ENCODE peak calls at places on chromosomes 2 and 18, in nine cellular contexts. O, W, G, S, A, M, H, R and Y are unnamed samples. For H3K4me1, the result is how much of the 10 kb centered on the place peaks cover.

GRCh38 chr2:205372141-205372540 is 310.2 kb upstream of the NRP2 start:
- DNase-seq in A (no peak), G (no peak), M (no peak), O (no peak), H (no peak), S (no peak), R (no peak), W (no peak), Y (no peak)

GRCh38 chr2:22890142-22890541 is 494.8 kb upstream of the KLHL29 start:
- DNase-seq in O (no peak), W (no peak), M (no peak), H (no peak), G (no peak), S (no peak), A (no peak), R (no peak), Y (no peak)

GRCh38 chr2:73856214-73856613 is 27.5 kb downstream of the STAMBP start:
- DNase-seq in M (no peak), A (no peak), O (no peak), G (no peak), H (no peak), W (no peak), R (no peak), S (no peak), Y (no peak)

GRCh38 chr2:27833931-27834330 is 56.3 kb downstream of the RBKS start:
- DNase-seq in M (no peak), S (no peak), O (no peak), W (no peak), R (no peak), A (no peak), G (no peak), H (no peak), Y (no peak)

GRCh38 chr2:27154990-27155615 is 6.3 kb downstream of the TCF23 start:
- DNase-seq in S (no peak), O (no peak), R (no peak), H (no peak), G (no peak), M (peak), W (peak), A (no peak), Y (no peak)

GRCh38 chr18:54806526-54806925 is 21.8 kb upstream of the RAB27B start:
- DNase-seq in M (no peak), O (no peak), R (no peak), A (no peak), W (no peak), S (no peak), G (no peak), H (no peak), Y (no peak)

GRCh38 chr2:236765475-236765874 is 195.8 kb downstream of the ACKR3 start:
- DNase-seq in R (no peak), A (no peak), G (no peak), H (no peak), S (no peak), W (no peak), M (no peak), O (no peak), Y (no peak)

GRCh38 chr18:58225101-58225500 is 181.1 kb downstream of the NEDD4L start:
- DNase-seq in W (no peak), R (no peak), O (no peak), H (no peak), S (no peak), G (no peak), M (no peak), A (no peak), Y (no peak)

GRCh38 chr2:2756886-2757285 is 425.8 kb upstream of the MYT1L start:
- DNase-seq in G (no peak), R (no peak), O (no peak), M (no peak), H (no peak), W (no peak), S (no peak), A (no peak), Y (no peak)

GRCh38 chr2:33166287-33166881 is 219.6 kb downstream of the LTBP1 start:
- DNase-seq in W (no peak), G (no peak), M (no peak), S (no peak), R (no peak), A (no peak), H (no peak), O (no peak), Y (no peak)

GRCh38 chr2:217900010-217900779 is 102.6 kb downstream of the TNS1 start:
- DNase-seq in A (peak), W (no peak), R (peak), O (no peak), H (no peak), G (no peak), S (no peak), M (no peak), Y (no peak)

GRCh38 chr2:197647961-197648690 is 27.3 kb downstream of the RFTN2 start:
- DNase-seq in G (no peak), W (no peak), S (no peak), R (no peak), H (no peak), M (no peak), O (no peak), A (no peak), Y (no peak)

GRCh38 chr2:144520718-144521487 is 984 bp upstream of the ZEB2 start:
- DNase-seq in A (no peak), O (no peak), M (no peak), S (no peak), G (no peak), H (no peak), W (no peak), R (no peak), Y (no peak)

GRCh38 chr18:72460210-72460680 is 83.9 kb downstream of the CBLN2 start:
- DNase-seq in H (no peak), A (no peak), G (no peak), W (no peak), O (no peak), R (no peak), S (no peak), M (no peak), Y (no peak)

GRCh38 chr2:218008060-218009040 is 5.6 kb upstream of the TNS1 start:
- DNase-seq in G (no peak), A (peak), O (no peak), W (no peak), H (no peak), M (no peak), S (no peak), R (no peak), Y (no peak)

GRCh38 chr2:23631391-23631790 is 246.4 kb downstream of the KLHL29 start:
- DNase-seq in O (no peak), A (no peak), W (no peak), M (no peak), S (no peak), H (no peak), G (no peak), R (no peak), Y (no peak)

GRCh38 chr18:73944715-73945114 is 202.9 kb downstream of the FBXO15 start:
- DNase-seq in O (no peak), W (no peak), A (no peak), H (no peak), R (no peak), S (no peak), G (no peak), M (no peak), Y (no peak)

GRCh38 chr2:529425-529824 is 147.8 kb downstream of the TMEM18 start:
- DNase-seq in S (no peak), H (no peak), G (no peak), W (no peak), A (no peak), M (no peak), R (no peak), O (no peak), Y (no peak)

DNA sequence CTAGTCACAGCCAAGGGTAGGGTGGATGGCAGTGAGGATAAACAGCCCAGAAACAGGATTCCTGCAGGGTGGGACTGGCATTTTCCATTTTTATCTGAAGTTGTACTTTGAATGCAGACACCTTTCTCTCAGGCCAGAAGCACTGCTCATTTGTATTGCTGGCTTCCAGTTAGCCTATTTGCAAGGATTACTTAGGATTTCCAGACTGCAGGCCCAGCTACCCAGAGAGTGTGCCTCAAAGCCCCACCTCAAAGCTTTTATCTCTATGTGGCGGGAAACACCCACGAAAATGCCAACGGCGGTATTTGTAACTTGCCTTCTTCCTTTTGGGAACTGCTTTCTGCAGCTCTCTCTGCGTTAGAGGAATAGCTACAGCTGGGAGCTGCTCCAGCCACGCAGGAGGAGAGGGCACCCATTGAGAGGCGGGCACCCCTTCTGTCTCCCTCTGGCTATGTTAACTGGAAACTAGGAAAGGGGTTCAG is 144.8 kb downstream of the TGIF1 start:
- DNase-seq in A (no peak), R (no peak), M (no peak), S (no peak), G (no peak), H (no peak), O (no peak), W (no peak), Y (no peak)
- H3K4me1 ChIP-seq in A (half or more), R (under half), M (under half), S (under half), G (under half), H (under half), O (under half), W (under half), Y (under half)

GRCh38 chr2:225002656-225003045 is 39.6 kb downstream of the DOCK10 start:
- DNase-seq in W (no peak), R (no peak), S (peak), A (no peak), M (no peak), H (no peak), O (no peak), G (no peak), Y (no peak)
- H3K4me1 ChIP-seq in W (under half), R (under half), S (under half), A (under half), M (under half), H (under half), O (under half), G (under half), Y (under half)

GRCh38 chr2:43344911-43345373 is 118.5 kb upstream of the ZFP36L2 start:
- DNase-seq in A (peak), W (no peak), G (no peak), H (no peak), S (no peak), R (no peak), M (no peak), O (no peak), Y (no peak)
- H3K4me1 ChIP-seq in A (half or more), W (under half), G (under half), H (under half), S (half or more), R (under half), M (under half), O (half or more), Y (under half)

DNA sequence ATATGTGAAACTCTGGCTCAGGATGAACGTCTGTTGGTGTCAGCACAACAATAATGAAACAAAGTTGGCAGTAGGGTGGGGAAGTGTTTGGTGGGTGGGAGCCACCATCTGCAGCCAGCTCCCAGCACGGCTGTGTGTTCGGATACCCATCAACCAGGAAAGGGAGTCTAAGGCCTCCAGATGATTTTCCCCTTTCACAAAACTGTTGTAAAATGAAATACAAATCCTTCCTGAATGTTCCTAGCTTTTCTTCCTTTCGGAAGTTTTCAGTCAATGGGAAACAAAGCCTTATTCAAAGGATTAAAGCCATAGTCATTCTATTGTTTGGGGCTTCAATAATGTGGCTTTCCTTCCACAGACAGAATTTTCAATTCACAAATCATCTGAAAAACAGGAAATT is 14.5 kb upstream of the DARS1 start:
- DNase-seq in R (no peak), M (no peak), O (no peak), W (no peak), A (no peak), H (no peak), S (no peak), G (no peak), Y (no peak)
- H3K4me1 ChIP-seq in R (under half), M (under half), O (under half), W (under half), A (under half), H (under half), S (under half), G (under half), Y (under half)

DNA sequence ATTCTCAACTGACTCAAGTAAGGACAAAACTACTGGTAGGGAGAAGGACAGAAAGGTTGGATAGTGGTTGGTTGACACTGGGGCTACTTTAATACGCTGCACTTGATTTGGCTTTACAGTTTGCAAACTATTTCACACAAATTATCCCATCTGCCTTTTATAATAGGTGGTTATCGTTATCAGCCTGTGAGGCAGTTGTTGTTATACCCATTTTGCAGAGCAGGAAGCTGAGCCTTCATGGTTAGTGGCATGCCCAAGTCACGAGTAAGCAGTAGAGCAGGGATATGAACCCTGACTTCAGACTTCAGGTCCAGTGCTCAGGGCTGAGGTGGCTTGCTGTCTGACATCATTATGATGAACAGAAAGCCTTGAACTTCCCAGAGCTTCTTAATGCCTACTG is 5.3 kb downstream of the CTIF start:
- DNase-seq in O (no peak), H (no peak), R (no peak), W (no peak), G (no peak), A (no peak), M (no peak), S (no peak), Y (no peak)
- H3K4me1 ChIP-seq in O (under half), H (under half), R (under half), W (under half), G (under half), A (half or more), M (under half), S (under half), Y (under half)

GRCh38 chr2:16654775-16655456 is 10.7 kb downstream of the CYRIA start:
- DNase-seq in M (no peak), G (no peak), W (no peak), A (no peak), S (no peak), H (no peak), R (no peak), O (no peak), Y (no peak)

GRCh38 chr2:16656784-16657391 is 8.7 kb downstream of the CYRIA start:
- DNase-seq in O (no peak), S (peak), W (peak), G (no peak), M (no peak), A (peak), R (no peak), H (no peak), Y (no peak)

GRCh38 chr2:16658082-16658481 is 7.6 kb downstream of the CYRIA start:
- DNase-seq in S (no peak), W (no peak), R (no peak), H (no peak), M (no peak), A (no peak), G (no peak), O (no peak), Y (no peak)

GRCh38 chr2:16655457-16655837 is 10.2 kb downstream of the CYRIA start:
- DNase-seq in A (no peak), M (no peak), G (no peak), R (no peak), O (no peak), W (no peak), S (no peak), H (no peak), Y (no peak)

DNA sequence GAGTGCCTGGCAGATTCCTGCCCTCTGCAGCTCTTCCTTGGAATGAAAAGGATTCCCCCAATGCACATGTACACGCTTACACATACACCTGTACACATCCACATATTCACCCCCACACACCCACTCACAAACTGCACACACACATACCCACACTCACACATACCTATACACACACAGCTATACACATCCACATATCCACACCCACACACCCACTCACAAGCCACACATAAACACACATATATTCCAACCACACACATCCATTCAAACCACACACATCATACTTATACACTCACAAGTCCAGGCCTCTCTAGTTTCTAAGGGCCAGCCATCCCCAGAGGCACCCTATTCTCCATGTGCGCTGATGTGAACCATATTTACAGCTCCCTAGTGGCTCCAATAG is 9.5 kb downstream of the CYRIA start:
- DNase-seq in R (no peak), W (no peak), A (no peak), S (no peak), H (no peak), M (no peak), O (no peak), G (no peak), Y (no peak)
- H3K4me1 ChIP-seq in R (half or more), W (under half), A (half or more), S (half or more), H (under half), M (under half), O (under half), G (under half), Y (under half)

GRCh38 chr2:45258251-45258775 is 249.1 kb upstream of the SIX2 start:
- DNase-seq in W (no peak), H (no peak), G (no peak), A (no peak), R (peak), O (no peak), M (no peak), S (no peak), Y (no peak)
- H3K4me1 ChIP-seq in W (under half), H (under half), G (under half), A (under half), R (under half), O (under half), M (under half), S (under half), Y (under half)

DNA sequence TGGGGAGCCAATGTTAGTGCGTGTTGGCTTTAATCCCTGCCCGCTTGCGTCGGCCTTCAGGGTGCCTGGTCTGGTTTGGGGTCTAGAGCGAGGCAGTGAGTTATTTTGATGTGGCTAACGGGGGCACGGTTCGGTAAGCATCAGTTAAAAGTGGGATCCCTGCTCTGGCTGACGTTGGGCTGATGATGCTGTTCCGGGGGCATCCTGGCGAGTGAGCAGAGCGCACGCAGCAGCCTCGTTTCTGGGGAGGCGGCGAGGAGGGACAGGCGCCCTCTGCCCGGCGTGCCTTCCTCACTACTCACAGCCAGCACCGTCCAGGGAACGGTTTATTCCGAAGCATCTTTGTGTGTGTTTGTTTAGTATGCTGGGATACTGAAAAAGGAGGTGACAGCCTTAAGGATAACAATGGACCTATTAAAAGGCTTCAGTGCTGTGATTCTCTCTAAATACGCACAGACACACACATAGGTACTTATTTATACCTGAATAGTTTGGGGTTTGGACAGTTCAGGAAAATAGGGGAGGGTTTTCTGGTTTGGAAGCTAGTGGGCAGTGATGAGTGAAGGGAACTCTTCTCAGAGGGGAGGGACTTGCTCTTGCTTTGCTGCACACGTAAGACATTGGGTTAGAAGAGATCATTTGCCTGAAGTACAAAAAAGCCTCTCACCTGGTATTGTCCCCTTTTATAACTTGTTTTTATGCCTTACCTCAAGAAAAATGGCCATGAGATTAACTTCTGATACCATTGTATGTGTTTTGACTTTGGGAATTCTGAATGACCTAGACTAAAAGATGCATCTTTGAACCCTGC is 2.1 kb downstream of the CRIM1 start:
- DNase-seq in G (peak), R (peak), H (no peak), A (peak), S (peak), M (peak), O (no peak), W (peak), Y (no peak)
- H3K4me1 ChIP-seq in G (under half), R (under half), H (under half), A (half or more), S (half or more), M (under half), O (under half), W (under half), Y (half or more)

GRCh38 chr2:71042287-71042686 is 26.2 kb upstream of the NAGK start:
- DNase-seq in A (no peak), O (no peak), R (no peak), H (no peak), W (no peak), G (no peak), S (no peak), M (no peak), Y (no peak)

GRCh38 chr2:71045151-71045550 is 23.3 kb upstream of the NAGK start:
- DNase-seq in W (no peak), G (no peak), O (no peak), R (no peak), S (no peak), H (no peak), A (no peak), M (no peak), Y (no peak)

GRCh38 chr2:71048096-71048495 is 20.4 kb upstream of the NAGK start:
- DNase-seq in O (no peak), H (no peak), G (no peak), R (no peak), M (no peak), W (no peak), A (no peak), S (no peak), Y (no peak)

GRCh38 chr2:71043531-71044407 is 24.7 kb upstream of the NAGK start:
- DNase-seq in H (no peak), A (no peak), R (peak), S (no peak), M (no peak), W (no peak), O (no peak), G (no peak), Y (no peak)

DNA sequence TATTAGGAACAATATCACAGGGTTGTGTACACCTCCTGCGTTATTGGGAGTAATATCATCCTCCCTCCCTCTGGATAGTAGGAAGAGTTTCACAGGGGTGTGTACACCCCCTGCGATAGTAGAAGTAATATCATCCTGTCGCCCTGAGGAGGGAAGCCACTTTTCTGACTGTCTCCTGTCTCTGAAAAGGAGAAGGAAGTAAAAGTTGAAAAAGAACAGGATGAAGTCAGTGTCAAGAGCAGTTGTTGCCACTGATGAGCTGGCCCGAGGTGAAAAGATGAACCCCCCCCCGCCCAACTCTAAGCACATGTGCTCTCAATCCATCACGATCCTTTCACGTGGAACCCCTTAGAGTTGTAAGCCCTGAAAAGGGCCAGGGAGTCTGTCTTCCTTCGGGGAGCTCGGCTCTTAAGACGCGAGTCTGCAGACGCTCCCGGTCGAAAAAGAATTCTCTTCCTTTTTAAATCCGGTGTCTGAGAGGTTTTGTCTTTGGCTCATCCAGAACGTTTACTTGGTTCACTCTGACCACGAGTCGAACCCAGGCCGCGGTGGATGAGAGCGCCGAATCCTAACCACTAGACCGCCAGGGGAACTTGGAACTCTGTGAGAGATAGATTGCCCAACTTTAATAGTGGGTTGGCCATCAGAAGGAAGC is 22.5 kb upstream of the NAGK start:
- DNase-seq in W (no peak), O (no peak), G (no peak), R (no peak), S (no peak), M (no peak), H (no peak), A (no peak), Y (no peak)
- H3K4me1 ChIP-seq in W (under half), O (under half), G (under half), R (under half), S (under half), M (under half), H (under half), A (under half), Y (under half)

GRCh38 chr2:128735296-128735960 is 416.8 kb upstream of the HS6ST1 start:
- DNase-seq in W (no peak), G (no peak), S (no peak), M (no peak), R (peak), H (no peak), A (no peak), O (no peak), Y (no peak)
- H3K4me1 ChIP-seq in W (under half), G (under half), S (under half), M (under half), R (under half), H (under half), A (under half), O (under half), Y (under half)